ENCODE peak calls at places on chromosomes 4 and X, in ten cellular contexts. H is anterior cingulate cortex; C is lung; G is ecto neural progenitor cell; Q is activated CD4-positive, alpha-beta T cell treated with anti-CD3 and anti-CD28 coated beads for 1 hour; E is stimulated activated CD8-positive, alpha-beta memory T cell treated with anti-CD3 and anti-CD28 coated beads, Interleukin-2, amount 100 ng/mL, for 1 hour; K is right lobe of liver; T is gastrocnemius medialis; W is T-cell; B is GM10248. M is an unnamed sample.

GRCh38 chrX:125202486-125203378 is 116.9 kb upstream of the TEX13C start:
- DNase-seq in H (no peak), T (no peak), G (no peak), C (no peak), W (no peak), E (no peak), Q (no peak), B (peak; percentile 1), K (no peak), M (no peak)

GRCh38 chr4:154677923-154678322 is 65.5 kb upstream of the FGG start:
- DNase-seq in T (no peak), K (no peak), Q (no peak), W (no peak), H (no peak), E (no peak), G (no peak), C (no peak), B (no peak), M (no peak)

GRCh38 chrX:42530027-42530426 is 247.9 kb downstream of the PPP1R2C start:
- DNase-seq in E (no peak), T (no peak), H (no peak), Q (no peak), G (no peak), C (no peak), W (no peak), B (no peak), K (no peak), M (no peak)

GRCh38 chr4:121072080-121072835 is at the start of gene NDNF:
- DNase-seq in C (peak; percentile 75), K (peak; percentile 43), E (no peak), W (no peak), Q (no peak), G (peak; percentile 77), T (no peak), B (peak; percentile 30), H (no peak), M (no peak)

GRCh38 chrX:109857898-109858297 is 124.8 kb upstream of the ACSL4 start:
- DNase-seq in C (no peak), Q (no peak), T (no peak), K (no peak), G (no peak), W (no peak), B (no peak), E (no peak), H (no peak), M (no peak)

GRCh38 chr4:69830529-69831269 is 29.2 kb downstream of the SULT1E1 start:
- DNase-seq in W (no peak), E (no peak), T (no peak), B (no peak), C (no peak), K (peak; percentile 70), Q (no peak), H (no peak), G (no peak), M (no peak)

GRCh38 chr4:19592391-19592790 is 659.3 kb upstream of the SLIT2 start:
- DNase-seq in E (no peak), T (no peak), H (no peak), G (no peak), W (no peak), C (no peak), B (no peak), Q (no peak), K (no peak), M (no peak)

GRCh38 chrX:100622989-100623388 is 13.6 kb downstream of the TSPAN6 start:
- DNase-seq in H (no peak), C (no peak), Q (no peak), W (no peak), T (no peak), E (no peak), B (no peak), K (no peak), G (no peak), M (no peak)

GRCh38 chrX:41732260-41732659 is 8.3 kb downstream of the GPR82 start:
- DNase-seq in G (no peak), K (no peak), E (no peak), B (no peak), Q (no peak), C (no peak), W (no peak), T (no peak), H (no peak), M (no peak)

GRCh38 chrX:148288451-148288850 is 212.0 kb upstream of the AFF2 start:
- DNase-seq in K (no peak), W (no peak), H (no peak), B (no peak), Q (no peak), C (no peak), E (no peak), G (no peak), T (no peak), M (no peak)

GRCh38 chr4:184384056-184384809 is 90.1 kb downstream of the IRF2 start:
- DNase-seq in E (no peak), W (no peak), Q (no peak), H (no peak), T (no peak), B (peak; percentile 46), C (peak; percentile 43), K (peak; percentile 83), G (no peak), M (no peak)

GRCh38 chrX:115330498-115331138 is 41.1 kb downstream of the LUZP4 start:
- DNase-seq in G (peak; percentile 67), W (no peak), H (peak; percentile 3), E (no peak), C (peak; percentile 41), K (peak; percentile 45), T (peak; percentile 3), B (peak; percentile 55), Q (no peak), M (no peak)

GRCh38 chr4:181550381-181550780 is 692.8 kb upstream of the TENM3 start:
- DNase-seq in G (no peak), E (no peak), W (no peak), T (no peak), Q (no peak), B (no peak), H (no peak), K (no peak), C (no peak), M (no peak)

GRCh38 chrX:16826207-16826606 is 39.9 kb downstream of the TXLNG start:
- DNase-seq in W (no peak), H (no peak), K (no peak), G (no peak), T (no peak), E (no peak), B (peak; percentile 39), Q (no peak), C (no peak), M (no peak)

GRCh38 chrX:15834051-15834450 is 20.6 kb downstream of the AP1S2 start:
- DNase-seq in G (no peak), Q (no peak), E (no peak), T (no peak), W (no peak), B (no peak), H (no peak), C (no peak), K (no peak), M (no peak)

M was measured in nucleus accumbens.